ENCODE peak calls at places on chromosomes 13 and 19, in six cellular contexts. F, Z, Y, U, C and O are unnamed samples.

GRCh38 chr13:95494082-95494681 is 58.3 kb upstream of the CLDN10 start:
- DNase-seq in F (peak), Z (no peak), Y (no peak), U (peak), C (peak), O (peak)

GRCh38 chr19:40425450-40426287 is at the start of gene SERTAD1:
- DNase-seq in F (peak), Z (peak), Y (peak), U (peak), C (peak), O (peak)

GRCh38 chr19:46919324-46919723 is 58.5 kb downstream of the ARHGAP35 start:
- DNase-seq in F (no peak), Z (no peak), Y (no peak), U (peak), C (peak), O (peak)

GRCh38 chr19:9865732-9866627 is 30.9 kb downstream of the PIN1 start:
- DNase-seq in F (no peak), Z (no peak), Y (no peak), U (no peak), C (no peak), O (no peak)

GRCh38 chr13:48728876-48729275 is 75.1 kb downstream of the CYSLTR2 start:
- DNase-seq in F (no peak), Z (no peak), Y (no peak), U (no peak), C (no peak), O (no peak)

GRCh38 chr19:10191347-10191746 is 3.4 kb downstream of the DNMT1 start:
- DNase-seq in F (no peak), Z (no peak), Y (no peak), U (peak), C (no peak), O (no peak)

GRCh38 chr13:28583661-28584091 is 75.3 kb upstream of the POMP start:
- DNase-seq in F (no peak), Z (no peak), Y (peak), U (no peak), C (no peak), O (no peak)

GRCh38 chr13:45206340-45206739 is 5.5 kb upstream of the KCTD4 start:
- DNase-seq in F (peak), Z (no peak), Y (no peak), U (peak), C (peak), O (peak)

GRCh38 chr19:11448410-11448809 is 13.0 kb downstream of the PRKCSH start:
- DNase-seq in F (no peak), Z (no peak), Y (no peak), U (no peak), C (no peak), O (no peak)

GRCh38 chr19:54422136-54422535 is 6.9 kb downstream of the TTYH1 start:
- DNase-seq in F (no peak), Z (no peak), Y (peak), U (no peak), C (no peak), O (no peak)

GRCh38 chr19:38690832-38691231 is 43.4 kb downstream of the ACTN4 start:
- DNase-seq in F (no peak), Z (no peak), Y (no peak), U (no peak), C (no peak), O (no peak)

GRCh38 chr13:79637086-79637763 is 156.3 kb downstream of the NDFIP2 start:
- DNase-seq in F (no peak), Z (no peak), Y (no peak), U (peak), C (no peak), O (no peak)

GRCh38 chr13:31049833-31050232 is 111.9 kb downstream of the HSPH1 start:
- DNase-seq in F (no peak), Z (no peak), Y (no peak), U (no peak), C (no peak), O (no peak)

GRCh38 chr19:17762505-17763229 is 11.4 kb downstream of the FCHO1 start:
- DNase-seq in F (peak), Z (no peak), Y (peak), U (peak), C (peak), O (peak)

GRCh38 chr19:4130635-4131438 is 6.9 kb upstream of the MAP2K2 start:
- DNase-seq in F (peak), Z (no peak), Y (no peak), U (peak), C (peak), O (peak)

GRCh38 chr19:39377373-39378362 is 13.2 kb downstream of the PAF1 start:
- DNase-seq in F (no peak), Z (no peak), Y (no peak), U (no peak), C (no peak), O (no peak)

GRCh38 chr19:50184196-50184595 is 19.2 kb upstream of the MYH14 start:
- DNase-seq in F (no peak), Z (no peak), Y (no peak), U (no peak), C (no peak), O (no peak)

GRCh38 chr13:47594833-47595232 is 406.2 kb downstream of the SUCLA2 start:
- DNase-seq in F (no peak), Z (no peak), Y (no peak), U (peak), C (no peak), O (peak)

GRCh38 chr13:113337976-113338375 is 26.0 kb downstream of the GRTP1 start:
- DNase-seq in F (no peak), Z (no peak), Y (no peak), U (no peak), C (no peak), O (no peak)

GRCh38 chr13:26941345-26942174 is 181.0 kb upstream of the GPR12 start:
- DNase-seq in F (no peak), Z (no peak), Y (no peak), U (peak), C (peak), O (peak)

GRCh38 chr13:24642236-24642635 is 38.0 kb upstream of the ATP12A start:
- DNase-seq in F (no peak), Z (no peak), Y (no peak), U (no peak), C (no peak), O (no peak)

GRCh38 chr19:5711713-5712161 is 8.2 kb downstream of the LONP1 start:
- DNase-seq in F (no peak), Z (no peak), Y (no peak), U (no peak), C (no peak), O (no peak)

GRCh38 chr13:109779074-109779473 is 7.3 kb downstream of the IRS2 start:
- DNase-seq in F (no peak), Z (no peak), Y (no peak), U (no peak), C (no peak), O (no peak)

GRCh38 chr19:7772752-7773291 is 9.8 kb downstream of the CLEC4M start:
- DNase-seq in F (no peak), Z (no peak), Y (no peak), U (no peak), C (peak), O (no peak)

GRCh38 chr13:97977376-97977705 is 23.9 kb downstream of the IPO5 start:
- DNase-seq in F (no peak), Z (no peak), Y (no peak), U (peak), C (no peak), O (peak)

GRCh38 chr19:310141-310651 is 19.0 kb upstream of the PLPP2 start:
- DNase-seq in F (no peak), Z (no peak), Y (no peak), U (no peak), C (no peak), O (no peak)

GRCh38 chr13:79775830-79776229 is 294.9 kb downstream of the NDFIP2 start:
- DNase-seq in F (peak), Z (no peak), Y (peak), U (peak), C (peak), O (peak)

GRCh38 chr19:50669319-50670101 is 20.3 kb downstream of the C19orf81 start:
- DNase-seq in F (peak), Z (no peak), Y (no peak), U (peak), C (peak), O (peak)

GRCh38 chr19:32287811-32288227 is 57.6 kb upstream of the ZNF507 start:
- DNase-seq in F (peak), Z (peak), Y (peak), U (peak), C (peak), O (peak)

GRCh38 chr13:76863022-76863421 is 23.2 kb downstream of the KCTD12 start:
- DNase-seq in F (no peak), Z (no peak), Y (no peak), U (no peak), C (no peak), O (no peak)

GRCh38 chr19:5621945-5622464 is 571 bp downstream of the SAFB2 start:
- DNase-seq in F (no peak), Z (no peak), Y (no peak), U (no peak), C (peak), O (peak)